ENCODE peak calls at places on chromosomes 7 and 10, in six cellular contexts. B is HepG2, T is SK-N-SH, F is GM12878, X is HCT116, Z is H1. C is an unnamed sample.

GRCh38 chr10:126054191-126054590 is 157.8 kb downstream of the FANK1 start:
- DNase-seq in B (no peak), Z (no peak), F (no peak), T (no peak), X (no peak), C (no peak)

GRCh38 chr10:30176182-30176581 is 116.8 kb upstream of the JCAD start:
- DNase-seq in B (no peak), F (no peak), Z (no peak), X (no peak), T (no peak), C (no peak)

GRCh38 chr7:143073556-143073955 is 21.4 kb downstream of the OR6V1 start:
- DNase-seq in X (no peak), F (no peak), T (no peak), Z (no peak), B (no peak), C (no peak)

GRCh38 chr10:63901916-63902315 is 380.7 kb downstream of the REEP3 start:
- DNase-seq in B (no peak), Z (no peak), T (no peak), X (no peak), F (no peak), C (no peak)

GRCh38 chr10:30736685-30737232 is 107.2 kb upstream of the LYZL2 start:
- DNase-seq in B (no peak), Z (no peak), X (peak; percentile 16), T (no peak), F (peak; percentile 94), C (no peak)

GRCh38 chr7:82413237-82413636 is 30.3 kb downstream of the CACNA2D1 start:
- DNase-seq in T (no peak), F (no peak), X (no peak), Z (no peak), B (no peak), C (no peak)

GRCh38 chr7:121337398-121337797 is 8.6 kb downstream of the WNT16 start:
- DNase-seq in F (no peak), B (no peak), Z (no peak), X (no peak), T (peak; percentile 50), C (peak; percentile 42)

GRCh38 chr7:131608112-131608498 is 51.7 kb upstream of the PODXL start:
- DNase-seq in Z (no peak), B (no peak), X (no peak), F (no peak), T (no peak), C (no peak)

GRCh38 chr7:135801877-135802276 is 53.3 kb upstream of the FAM180A start:
- DNase-seq in T (no peak), B (no peak), Z (no peak), F (no peak), X (no peak), C (no peak)

GRCh38 chr7:158278745-158279320 is 308.8 kb downstream of the PTPRN2 start:
- DNase-seq in Z (no peak), F (no peak), T (no peak), X (no peak), B (no peak), C (no peak)

GRCh38 chr7:28181921-28182517 is 1.4 kb upstream of the JAZF1 start:
- DNase-seq in Z (no peak), X (no peak), F (no peak), T (no peak), B (no peak), C (no peak)

GRCh38 chr10:88989824-88990527 is 622 bp upstream of the FAS start:
- DNase-seq in X (no peak), Z (no peak), B (no peak), F (no peak), T (no peak), C (peak; percentile 50)

GRCh38 chr7:134532155-134533089 is 5.1 kb downstream of the AKR1B10 start:
- DNase-seq in F (no peak), X (no peak), Z (no peak), B (no peak), T (no peak), C (no peak)

GRCh38 chr10:43069597-43069996 is 7.3 kb upstream of the RET start:
- DNase-seq in B (no peak), X (no peak), Z (no peak), T (peak; percentile 63), F (no peak), C (no peak)

GRCh38 chr10:61992683-61993629 is 91.5 kb downstream of the ARID5B start:
- DNase-seq in B (no peak), T (peak; percentile 23), X (no peak), F (peak; percentile 42), Z (no peak), C (no peak)

GRCh38 chr7:111215550-111215949 is 124.6 kb downstream of the LRRN3 start:
- DNase-seq in F (no peak), X (no peak), T (no peak), B (no peak), Z (no peak), C (no peak)

GRCh38 chr10:86486856-86487255 is 34.7 kb downstream of the WAPL start:
- DNase-seq in B (no peak), X (no peak), T (no peak), F (peak; percentile 12), Z (no peak), C (no peak)

GRCh38 chr10:93006435-93007039 is 54.1 kb upstream of the CYP26C1 start:
- DNase-seq in T (peak; percentile 30), Z (no peak), X (no peak), F (no peak), B (peak; percentile 43), C (peak; percentile 68)

GRCh38 chr7:39595102-39595620 is 28.2 kb upstream of the RALA start:
- DNase-seq in F (no peak), B (peak; percentile 16), Z (no peak), X (no peak), T (no peak), C (peak; percentile 12)

GRCh38 chr10:117131390-117132327 is 6.4 kb downstream of the VAX1 start:
- DNase-seq in B (no peak), X (no peak), T (peak; percentile 41), F (no peak), Z (no peak), C (no peak)

GRCh38 chr10:110147961-110148360 is 59.4 kb upstream of the MXI1 start:
- DNase-seq in Z (no peak), B (no peak), F (no peak), T (no peak), X (no peak), C (no peak)

GRCh38 chr7:104627516-104627915 is 299.1 kb downstream of the LHFPL3 start:
- DNase-seq in Z (no peak), F (no peak), X (no peak), T (no peak), B (no peak), C (peak; percentile 51)

GRCh38 chr7:127809285-127809702 is 157.3 kb downstream of the SND1 start:
- DNase-seq in F (no peak), B (no peak), Z (no peak), X (no peak), T (peak; percentile 54), C (no peak)

GRCh38 chr10:120945801-120946302 is 94.7 kb downstream of the WDR11 start:
- DNase-seq in X (no peak), B (no peak), T (no peak), F (no peak), Z (no peak), C (peak; percentile 79)

GRCh38 chr10:120601999-120602398 is 145.0 kb downstream of the PLPP4 start:
- DNase-seq in Z (no peak), B (no peak), T (no peak), X (no peak), F (no peak), C (no peak)

DNA sequence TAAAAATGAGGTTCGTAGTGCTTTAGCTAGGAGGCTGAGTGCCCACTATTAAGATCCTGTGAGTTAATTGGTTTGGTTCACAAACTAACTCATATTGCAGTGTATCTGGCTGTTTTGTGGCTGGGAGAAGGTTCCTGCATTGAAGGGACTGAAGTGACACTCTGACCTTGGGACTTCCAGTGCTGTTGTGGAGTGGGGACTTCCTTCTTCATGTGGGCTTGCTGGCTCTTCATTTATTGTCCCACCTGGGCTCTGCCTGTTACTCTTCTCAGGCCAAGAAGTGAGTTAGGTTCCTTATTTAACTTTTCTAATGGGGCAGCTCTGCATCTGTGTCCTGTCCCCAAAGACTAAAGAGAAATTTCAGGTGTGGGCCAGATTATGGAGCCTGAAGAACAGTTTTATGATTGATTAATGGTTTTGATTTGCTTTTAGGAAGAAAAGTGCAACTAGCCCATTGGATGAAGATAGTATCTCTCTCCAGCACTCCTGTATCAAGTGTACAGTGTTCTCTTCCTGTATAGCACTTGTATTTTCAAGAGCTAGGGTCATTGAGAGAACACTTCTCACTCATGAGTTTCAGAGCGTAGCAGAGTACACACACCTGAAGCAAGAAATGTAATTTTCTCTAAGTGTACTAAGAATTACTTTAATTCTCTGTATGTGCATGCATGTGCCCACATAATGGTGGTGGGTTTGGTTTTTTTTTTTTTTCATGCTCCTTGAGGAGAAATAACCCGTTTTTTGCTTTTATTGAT is 54.8 kb downstream of the AUTS2 start:
- DNase-seq in X (no peak), F (no peak), B (no peak), Z (no peak), T (no peak), C (no peak)
- TF ChIP-seq JUND in X (no peak), F (no peak), B (no peak), Z (no peak), T (no peak), C (no peak)

GRCh38 chr10:79396587-79396986 is 48.8 kb downstream of the ZCCHC24 start:
- DNase-seq in Z (no peak), X (no peak), B (no peak), F (no peak), T (no peak), C (no peak)
- TF ChIP-seq JUND in Z (no peak), X (no peak), B (no peak), F (no peak), T (no peak), C (no peak)

GRCh38 chr7:98569606-98570337 is 47.3 kb upstream of the NPTX2 start:
- DNase-seq in F (no peak), B (no peak), Z (no peak), T (no peak), X (no peak), C (no peak)

GRCh38 chr7:98573816-98574215 is 43.3 kb upstream of the NPTX2 start:
- DNase-seq in X (no peak), T (no peak), F (no peak), B (no peak), Z (no peak), C (no peak)

GRCh38 chr7:98571986-98572385 is 45.1 kb upstream of the NPTX2 start:
- DNase-seq in B (no peak), Z (no peak), X (no peak), F (no peak), T (no peak), C (no peak)

GRCh38 chr7:98568891-98569290 is 48.2 kb upstream of the NPTX2 start:
- DNase-seq in T (peak; percentile 83), Z (no peak), F (no peak), X (no peak), B (no peak), C (no peak)

DNA sequence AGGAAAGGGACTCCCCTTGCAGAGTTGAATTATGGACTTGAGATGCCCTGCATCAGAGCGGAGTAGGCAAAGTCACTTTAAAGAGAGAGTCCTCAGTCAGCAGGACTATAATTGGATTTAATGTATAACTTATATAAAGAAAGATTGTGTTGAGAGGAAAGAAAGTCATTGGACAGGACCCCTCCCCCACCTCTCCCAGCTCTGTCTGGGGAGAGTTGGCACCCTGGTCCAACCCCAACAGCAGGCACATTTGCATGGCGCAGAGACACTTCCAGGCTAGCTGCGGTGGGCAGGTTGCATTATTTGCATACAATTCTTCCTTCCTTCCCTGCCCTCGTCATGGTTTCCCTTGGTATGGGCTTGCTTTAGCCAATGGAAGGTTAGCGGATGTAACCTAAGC is 46.1 kb upstream of the NPTX2 start:
- DNase-seq in B (no peak), X (no peak), Z (no peak), T (no peak), F (no peak), C (no peak)
- TF ChIP-seq JUND in B (no peak), X (no peak), Z (no peak), T (no peak), F (no peak), C (no peak)

GRCh38 chr7:50603288-50603687 is 38.1 kb upstream of the DDC start:
- DNase-seq in T (no peak), Z (no peak), X (no peak), B (no peak), F (no peak), C (no peak)
- TF ChIP-seq JUND in T (no peak), Z (no peak), X (no peak), B (no peak), F (no peak), C (no peak)